ENCODE peak calls at places on chromosomes 6 and 20, in ten cellular contexts. L is pancreas; Q is progenitor cell of endocrine pancreas; N is SW 1271; H is activated CD8-positive, alpha-beta memory T cell treated with anti-CD3 and anti-CD28 coated beads, Interleukin-2, amount 50 U/mL, for 4 hours; M is left lung; I is mucosa of gallbladder; B is activated CD4-positive, alpha-beta T cell treated with anti-CD3 and anti-CD28 coated beads, Interleukin-2, amount 50 U/mL, for 24 hours; P is iPS-NIHi11; W is lower leg skin. C is an unnamed sample.

GRCh38 chr6:105757512-105758200 is 328.5 kb upstream of the PRDM1 start:
- DNase-seq in L (no peak), Q (no peak), N (no peak), H (no peak), M (no peak), I (no peak), B (no peak), P (no peak), W (no peak), C (no peak)

GRCh38 chr20:16441526-16442164 is 131.6 kb downstream of the KIF16B start:
- DNase-seq in L (no peak), Q (no peak), N (no peak), H (no peak), M (no peak), I (no peak), B (no peak), P (no peak), W (no peak), C (no peak)

GRCh38 chr20:5191829-5192569 is 65.2 kb downstream of the CDS2 start:
- DNase-seq in L (no peak), Q (no peak), N (peak; percentile 70), H (no peak), M (no peak), I (peak; percentile 59), B (no peak), P (peak; percentile 69), W (peak; percentile 84), C (no peak)

GRCh38 chr6:110089323-110089722 is 90.1 kb downstream of the WASF1 start:
- DNase-seq in L (no peak), Q (no peak), N (no peak), H (no peak), M (no peak), I (no peak), B (no peak), P (no peak), W (no peak), C (no peak)

GRCh38 chr6:11779308-11780096 is 899 bp upstream of the ADTRP start:
- DNase-seq in L (no peak), Q (no peak), N (no peak), H (no peak), M (peak; percentile 57), I (no peak), B (no peak), P (no peak), W (no peak), C (no peak)

GRCh38 chr20:14223806-14224205 is 113.6 kb downstream of the FLRT3 start:
- DNase-seq in L (no peak), Q (no peak), N (no peak), H (no peak), M (no peak), I (peak; percentile 25), B (no peak), P (no peak), W (no peak), C (no peak)

GRCh38 chr6:139490482-139490881 is 116.0 kb upstream of the CITED2 start:
- DNase-seq in L (no peak), Q (no peak), N (no peak), H (no peak), M (no peak), I (no peak), B (no peak), P (no peak), W (no peak), C (peak; percentile 75)

GRCh38 chr6:142821860-142822259 is 123.1 kb downstream of the HIVEP2 start:
- DNase-seq in L (no peak), Q (no peak), N (no peak), H (no peak), M (no peak), I (peak; percentile 29), B (no peak), P (no peak), W (no peak), C (peak; percentile 85)

GRCh38 chr6:122641818-122642217 is 31.6 kb downstream of the PKIB start:
- DNase-seq in L (no peak), Q (no peak), N (no peak), H (no peak), M (no peak), I (no peak), B (no peak), P (no peak), W (no peak), C (no peak)

GRCh38 chr6:9025796-9026195 is 590.5 kb upstream of the SLC35B3 start:
- DNase-seq in L (no peak), Q (no peak), N (no peak), H (no peak), M (no peak), I (no peak), B (no peak), P (no peak), W (no peak), C (no peak)

GRCh38 chr20:16362642-16363041 is 210.6 kb downstream of the KIF16B start:
- DNase-seq in L (no peak), Q (no peak), N (no peak), H (no peak), M (no peak), I (no peak), B (no peak), P (no peak), W (no peak), C (no peak)

GRCh38 chr6:25172819-25173218 is 106.4 kb upstream of the CARMIL1 start:
- DNase-seq in L (no peak), Q (no peak), N (peak; percentile 69), H (no peak), M (no peak), I (no peak), B (no peak), P (no peak), W (no peak), C (no peak)

GRCh38 chr20:49573900-49574416 is 6.0 kb upstream of the PTGIS start:
- DNase-seq in L (no peak), Q (no peak), N (no peak), H (no peak), M (no peak), I (no peak), B (no peak), P (no peak), W (peak; percentile 88), C (peak; percentile 22)

GRCh38 chr6:162058281-162058875 is 669.2 kb downstream of the PRKN start:
- DNase-seq in L (peak; percentile 89), Q (no peak), N (no peak), H (no peak), M (no peak), I (peak; percentile 85), B (no peak), P (no peak), W (no peak), C (peak; percentile 97)

GRCh38 chr20:38905375-38905774 is 20.8 kb upstream of the FAM83D start:
- DNase-seq in L (no peak), Q (no peak), N (no peak), H (no peak), M (no peak), I (no peak), B (no peak), P (no peak), W (no peak), C (no peak)

GRCh38 chr6:53628354-53629119 is 37.0 kb downstream of the KLHL31 start:
- DNase-seq in L (no peak), Q (no peak), N (no peak), H (no peak), M (peak; percentile 44), I (no peak), B (no peak), P (no peak), W (no peak), C (no peak)

GRCh38 chr20:8043687-8044278 is 24.2 kb upstream of the TMX4 start:
- DNase-seq in L (no peak), Q (no peak), N (peak; percentile 74), H (no peak), M (no peak), I (peak; percentile 32), B (no peak), P (peak; percentile 75), W (no peak), C (no peak)

GRCh38 chr6:82862543-82862942 is 203.1 kb downstream of the UBE3D start:
- DNase-seq in L (no peak), Q (no peak), N (peak; percentile 23), H (no peak), M (no peak), I (no peak), B (no peak), P (no peak), W (no peak), C (no peak)

GRCh38 chr20:10654630-10655029 is 19.2 kb downstream of the JAG1 start:
- DNase-seq in L (no peak), Q (no peak), N (no peak), H (no peak), M (no peak), I (no peak), B (no peak), P (no peak), W (no peak), C (no peak)

GRCh38 chr6:92297101-92297500 is 1122.3 kb downstream of the EPHA7 start:
- DNase-seq in L (no peak), Q (no peak), N (no peak), H (no peak), M (no peak), I (no peak), B (no peak), P (no peak), W (no peak), C (no peak)

GRCh38 chr20:32984196-32984595 is 20.0 kb downstream of the SUN5 start:
- DNase-seq in L (no peak), Q (no peak), N (peak; percentile 57), H (no peak), M (no peak), I (no peak), B (no peak), P (peak; percentile 46), W (no peak), C (no peak)

GRCh38 chr6:2848851-2849250 is 7.2 kb upstream of the SERPINB1 start:
- DNase-seq in L (no peak), Q (no peak), N (no peak), H (peak; percentile 69), M (no peak), I (no peak), B (no peak), P (peak; percentile 57), W (no peak), C (no peak)

GRCh38 chr6:12233693-12234551 is 56.2 kb upstream of the EDN1 start:
- DNase-seq in L (no peak), Q (no peak), N (peak; percentile 72), H (peak; percentile 20), M (no peak), I (peak; percentile 57), B (no peak), P (peak; percentile 54), W (no peak), C (no peak)

GRCh38 chr6:168873266-168873665 is 380.4 kb downstream of the THBS2 start:
- DNase-seq in L (no peak), Q (no peak), N (no peak), H (no peak), M (no peak), I (no peak), B (no peak), P (no peak), W (peak; percentile 85), C (no peak)

GRCh38 chr6:45500924-45501816 is 123.4 kb upstream of the SUPT3H start:
- DNase-seq in L (no peak), Q (no peak), N (no peak), H (no peak), M (no peak), I (no peak), B (no peak), P (peak; percentile 58), W (no peak), C (no peak)

GRCh38 chr6:3750324-3751018 is 1.0 kb downstream of the PXDC1 start:
- DNase-seq in L (peak; percentile 84), Q (no peak), N (peak; percentile 63), H (no peak), M (peak; percentile 93), I (peak; percentile 92), B (no peak), P (peak; percentile 64), W (peak; percentile 98), C (peak; percentile 87)

GRCh38 chr20:38073307-38074010 is 39.9 kb downstream of the RPRD1B start:
- DNase-seq in L (no peak), Q (no peak), N (peak; percentile 75), H (no peak), M (peak; percentile 46), I (peak; percentile 66), B (no peak), P (peak; percentile 72), W (no peak), C (no peak)

GRCh38 chr20:44188752-44189151 is 1.8 kb upstream of the JPH2 start:
- DNase-seq in L (no peak), Q (no peak), N (no peak), H (no peak), M (no peak), I (no peak), B (no peak), P (no peak), W (no peak), C (no peak)